ENCODE peak calls at places on chromosome 12, in ten cellular contexts. One of them, this sample, is unnamed. For H3K36me3, the result is how much of the 10 kb centered on the place peaks cover.

GRCh38 chr12:99959549-99960170 is 25.1 kb downstream of the ANKS1B start:
- DNase-seq in heart left ventricle: no peak
- DNase-seq in left ventricle myocardium inferior: no peak
- DNase-seq in uterus: no peak
- DNase-seq in GM06990: no peak
- DNase-seq in esophagus squamous epithelium: no peak
- DNase-seq in HCT116: no peak
- DNase-seq in pancreas: no peak
- DNase-seq in PC-3: peak
- DNase-seq in fibroblast of lung: peak
- DNase-seq in this sample: no peak

GRCh38 chr12:99436584-99436983 is 211.0 kb upstream of the GARIN6 start:
- DNase-seq in heart left ventricle: no peak
- DNase-seq in left ventricle myocardium inferior: no peak
- DNase-seq in uterus: no peak
- DNase-seq in GM06990: peak
- DNase-seq in esophagus squamous epithelium: no peak
- DNase-seq in HCT116: no peak
- DNase-seq in pancreas: no peak
- DNase-seq in PC-3: no peak
- DNase-seq in fibroblast of lung: no peak
- DNase-seq in this sample: no peak

GRCh38 chr12:575948-576612 is 87.2 kb downstream of the NINJ2 start:
- DNase-seq in heart left ventricle: peak
- DNase-seq in left ventricle myocardium inferior: peak
- DNase-seq in uterus: peak
- DNase-seq in GM06990: peak
- DNase-seq in esophagus squamous epithelium: no peak
- DNase-seq in HCT116: peak
- DNase-seq in pancreas: peak
- DNase-seq in PC-3: peak
- DNase-seq in fibroblast of lung: peak
- DNase-seq in this sample: peak

GRCh38 chr12:89230376-89231101 is 121.8 kb downstream of the DUSP6 start:
- DNase-seq in heart left ventricle: no peak
- DNase-seq in left ventricle myocardium inferior: no peak
- DNase-seq in uterus: no peak
- DNase-seq in GM06990: no peak
- DNase-seq in esophagus squamous epithelium: no peak
- DNase-seq in HCT116: no peak
- DNase-seq in pancreas: no peak
- DNase-seq in PC-3: no peak
- DNase-seq in fibroblast of lung: no peak
- DNase-seq in this sample: no peak

GRCh38 chr12:40511341-40511740 is 180.9 kb upstream of the CNTN1 start:
- DNase-seq in heart left ventricle: no peak
- DNase-seq in left ventricle myocardium inferior: no peak
- DNase-seq in uterus: no peak
- DNase-seq in GM06990: no peak
- DNase-seq in esophagus squamous epithelium: no peak
- DNase-seq in HCT116: no peak
- DNase-seq in pancreas: no peak
- DNase-seq in PC-3: no peak
- DNase-seq in fibroblast of lung: no peak
- DNase-seq in this sample: no peak

GRCh38 chr12:31023271-31023724 is 50.4 kb upstream of the DDX11 start:
- DNase-seq in heart left ventricle: no peak
- DNase-seq in left ventricle myocardium inferior: no peak
- DNase-seq in uterus: no peak
- DNase-seq in GM06990: no peak
- DNase-seq in esophagus squamous epithelium: no peak
- DNase-seq in HCT116: no peak
- DNase-seq in pancreas: no peak
- DNase-seq in PC-3: no peak
- DNase-seq in fibroblast of lung: no peak
- DNase-seq in this sample: no peak

GRCh38 chr12:49057888-49058287 is 2.7 kb downstream of the KMT2D start:
- DNase-seq in heart left ventricle: peak
- DNase-seq in left ventricle myocardium inferior: no peak
- DNase-seq in uterus: no peak
- DNase-seq in GM06990: no peak
- DNase-seq in esophagus squamous epithelium: no peak
- DNase-seq in HCT116: no peak
- DNase-seq in pancreas: peak
- DNase-seq in PC-3: no peak
- DNase-seq in fibroblast of lung: no peak
- DNase-seq in this sample: no peak

GRCh38 chr12:71392521-71393145 is 47.0 kb upstream of the LGR5 start:
- DNase-seq in heart left ventricle: no peak
- DNase-seq in left ventricle myocardium inferior: no peak
- DNase-seq in uterus: no peak
- DNase-seq in GM06990: no peak
- DNase-seq in esophagus squamous epithelium: no peak
- DNase-seq in HCT116: peak
- DNase-seq in pancreas: no peak
- DNase-seq in PC-3: peak
- DNase-seq in fibroblast of lung: peak
- DNase-seq in this sample: peak

GRCh38 chr12:117045998-117046374 is 53.2 kb downstream of the TESC start:
- DNase-seq in heart left ventricle: no peak
- DNase-seq in left ventricle myocardium inferior: no peak
- DNase-seq in uterus: no peak
- DNase-seq in GM06990: no peak
- DNase-seq in esophagus squamous epithelium: no peak
- DNase-seq in HCT116: no peak
- DNase-seq in pancreas: no peak
- DNase-seq in PC-3: no peak
- DNase-seq in fibroblast of lung: no peak
- DNase-seq in this sample: peak

GRCh38 chr12:46556105-46556559 is 183.6 kb upstream of the SLC38A2 start:
- DNase-seq in heart left ventricle: no peak
- DNase-seq in left ventricle myocardium inferior: no peak
- DNase-seq in uterus: no peak
- DNase-seq in GM06990: no peak
- DNase-seq in esophagus squamous epithelium: no peak
- DNase-seq in HCT116: peak
- DNase-seq in pancreas: no peak
- DNase-seq in PC-3: peak
- DNase-seq in fibroblast of lung: peak
- DNase-seq in this sample: no peak

GRCh38 chr12:10634427-10634826 is 21.0 kb upstream of the MAGOHB start:
- DNase-seq in heart left ventricle: no peak
- DNase-seq in left ventricle myocardium inferior: no peak
- DNase-seq in uterus: no peak
- DNase-seq in GM06990: no peak
- DNase-seq in esophagus squamous epithelium: no peak
- DNase-seq in HCT116: no peak
- DNase-seq in pancreas: no peak
- DNase-seq in PC-3: peak
- DNase-seq in fibroblast of lung: peak
- DNase-seq in this sample: no peak

GRCh38 chr12:54421175-54421872 is 2.3 kb upstream of the ITGA5 start:
- DNase-seq in heart left ventricle: no peak
- DNase-seq in left ventricle myocardium inferior: peak
- DNase-seq in uterus: peak
- DNase-seq in GM06990: no peak
- DNase-seq in esophagus squamous epithelium: no peak
- DNase-seq in HCT116: no peak
- DNase-seq in pancreas: no peak
- DNase-seq in PC-3: no peak
- DNase-seq in fibroblast of lung: peak
- DNase-seq in this sample: peak

GRCh38 chr12:56374726-56375597 is 12.3 kb upstream of the APOF start:
- DNase-seq in heart left ventricle: no peak
- DNase-seq in left ventricle myocardium inferior: no peak
- DNase-seq in uterus: no peak
- DNase-seq in GM06990: peak
- DNase-seq in esophagus squamous epithelium: no peak
- DNase-seq in HCT116: no peak
- DNase-seq in pancreas: no peak
- DNase-seq in PC-3: peak
- DNase-seq in fibroblast of lung: no peak
- DNase-seq in this sample: no peak

GRCh38 chr12:53201170-53201541 is 5.9 kb downstream of the ITGB7 start:
- DNase-seq in heart left ventricle: no peak
- DNase-seq in left ventricle myocardium inferior: no peak
- DNase-seq in uterus: no peak
- DNase-seq in GM06990: no peak
- DNase-seq in esophagus squamous epithelium: no peak
- DNase-seq in HCT116: no peak
- DNase-seq in pancreas: no peak
- DNase-seq in PC-3: no peak
- DNase-seq in fibroblast of lung: peak
- DNase-seq in this sample: no peak

GRCh38 chr12:120368789-120369475 is at the start of gene MSI1:
- DNase-seq in heart left ventricle: no peak
- DNase-seq in left ventricle myocardium inferior: no peak
- DNase-seq in uterus: no peak
- DNase-seq in GM06990: no peak
- DNase-seq in esophagus squamous epithelium: no peak
- DNase-seq in HCT116: no peak
- DNase-seq in pancreas: peak
- DNase-seq in PC-3: no peak
- DNase-seq in fibroblast of lung: no peak
- DNase-seq in this sample: peak

GRCh38 chr12:57718641-57719528 is 19.7 kb downstream of the AGAP2 start:
- DNase-seq in heart left ventricle: no peak
- DNase-seq in left ventricle myocardium inferior: no peak
- DNase-seq in uterus: no peak
- DNase-seq in GM06990: no peak
- DNase-seq in esophagus squamous epithelium: no peak
- DNase-seq in HCT116: no peak
- DNase-seq in pancreas: no peak
- DNase-seq in PC-3: no peak
- DNase-seq in fibroblast of lung: no peak
- DNase-seq in this sample: peak
- H3K36me3 ChIP-seq in heart left ventricle: half or more
- H3K36me3 ChIP-seq in left ventricle myocardium inferior: half or more
- H3K36me3 ChIP-seq in uterus: under half
- H3K36me3 ChIP-seq in GM06990: under half
- H3K36me3 ChIP-seq in esophagus squamous epithelium: under half
- H3K36me3 ChIP-seq in HCT116: under half
- H3K36me3 ChIP-seq in pancreas: under half
- H3K36me3 ChIP-seq in PC-3: under half
- H3K36me3 ChIP-seq in fibroblast of lung: under half
- H3K36me3 ChIP-seq in this sample: under half

DNA sequence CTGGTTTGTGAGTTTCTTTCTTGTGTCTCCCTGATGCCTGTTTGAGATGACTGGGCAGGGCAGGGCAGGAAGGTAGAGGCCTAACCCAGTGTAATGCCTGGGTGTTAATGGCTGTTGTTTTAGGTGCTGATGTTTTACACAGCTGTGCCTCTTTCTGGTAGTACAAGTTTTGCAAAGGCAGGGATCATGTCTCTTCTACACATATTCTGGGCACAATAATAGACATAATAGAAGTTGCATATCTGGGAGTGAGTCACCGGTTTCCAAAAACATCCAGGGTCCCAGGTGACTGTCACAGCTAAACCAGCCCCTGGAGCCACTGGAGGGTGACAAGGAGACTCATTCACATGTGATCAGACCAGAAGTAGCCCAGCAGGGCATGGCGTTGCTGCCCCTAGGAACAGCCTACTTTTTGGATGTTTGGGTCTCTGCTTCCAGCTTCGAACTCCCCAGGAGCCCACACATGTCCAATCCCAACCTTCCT is 18.1 kb downstream of the TPCN1 start:
- DNase-seq in heart left ventricle: no peak
- DNase-seq in left ventricle myocardium inferior: no peak
- DNase-seq in uterus: no peak
- DNase-seq in GM06990: no peak
- DNase-seq in esophagus squamous epithelium: no peak
- DNase-seq in HCT116: no peak
- DNase-seq in pancreas: no peak
- DNase-seq in PC-3: peak
- DNase-seq in fibroblast of lung: no peak
- DNase-seq in this sample: no peak
- H3K36me3 ChIP-seq in heart left ventricle: under half
- H3K36me3 ChIP-seq in left ventricle myocardium inferior: under half
- H3K36me3 ChIP-seq in uterus: under half
- H3K36me3 ChIP-seq in GM06990: under half
- H3K36me3 ChIP-seq in esophagus squamous epithelium: under half
- H3K36me3 ChIP-seq in HCT116: under half
- H3K36me3 ChIP-seq in pancreas: under half
- H3K36me3 ChIP-seq in PC-3: under half
- H3K36me3 ChIP-seq in fibroblast of lung: under half
- H3K36me3 ChIP-seq in this sample: under half

GRCh38 chr12:47794679-47795078 is 21.6 kb downstream of the SLC48A1 start:
- DNase-seq in heart left ventricle: no peak
- DNase-seq in left ventricle myocardium inferior: no peak
- DNase-seq in uterus: no peak
- DNase-seq in GM06990: no peak
- DNase-seq in esophagus squamous epithelium: no peak
- DNase-seq in HCT116: no peak
- DNase-seq in pancreas: no peak
- DNase-seq in PC-3: no peak
- DNase-seq in fibroblast of lung: no peak
- DNase-seq in this sample: no peak
- H3K36me3 ChIP-seq in heart left ventricle: half or more
- H3K36me3 ChIP-seq in left ventricle myocardium inferior: half or more
- H3K36me3 ChIP-seq in uterus: under half
- H3K36me3 ChIP-seq in GM06990: under half
- H3K36me3 ChIP-seq in esophagus squamous epithelium: under half
- H3K36me3 ChIP-seq in HCT116: under half
- H3K36me3 ChIP-seq in pancreas: under half
- H3K36me3 ChIP-seq in PC-3: under half
- H3K36me3 ChIP-seq in fibroblast of lung: half or more
- H3K36me3 ChIP-seq in this sample: under half

GRCh38 chr12:110304061-110304551 is 23.1 kb downstream of the ATP2A2 start:
- DNase-seq in heart left ventricle: no peak
- DNase-seq in left ventricle myocardium inferior: no peak
- DNase-seq in uterus: no peak
- DNase-seq in GM06990: no peak
- DNase-seq in esophagus squamous epithelium: no peak
- DNase-seq in HCT116: no peak
- DNase-seq in pancreas: no peak
- DNase-seq in PC-3: peak
- DNase-seq in fibroblast of lung: peak
- DNase-seq in this sample: no peak

DNA sequence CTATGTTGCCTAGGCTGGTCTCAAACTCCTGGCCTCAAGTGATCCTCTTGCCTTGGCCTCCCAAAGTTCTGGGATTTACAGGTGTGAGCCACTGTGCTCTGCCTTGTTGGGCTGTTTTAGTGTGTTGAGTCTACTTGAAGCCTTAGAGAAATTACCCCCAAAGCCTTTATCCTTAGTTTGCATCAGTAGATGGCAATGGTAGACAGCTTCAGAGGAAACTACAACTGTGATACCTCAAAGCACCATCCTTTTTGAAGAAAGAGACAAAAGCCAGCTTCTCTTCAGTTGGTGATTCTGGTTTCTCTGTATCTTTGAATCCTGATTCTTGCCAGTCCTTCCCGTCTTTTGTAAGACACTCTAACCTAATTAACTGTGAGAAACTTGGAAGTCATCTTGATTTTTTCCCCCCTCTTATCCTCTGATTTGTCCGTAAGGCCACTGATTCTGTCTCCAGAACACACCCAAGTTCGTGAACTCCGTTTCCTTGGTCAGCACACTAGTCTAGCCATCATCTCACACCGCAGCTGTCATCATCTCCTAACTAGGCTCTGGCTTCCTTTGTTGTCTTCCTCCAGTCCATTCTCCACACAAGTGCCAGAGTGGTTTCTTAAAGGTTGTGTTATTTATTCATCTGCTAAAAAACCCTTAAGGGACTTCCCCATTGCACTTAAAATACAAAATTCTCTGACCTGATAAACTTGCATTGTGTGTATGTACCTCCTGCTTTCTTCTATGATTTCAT is 20.2 kb downstream of the ATP2A2 start:
- DNase-seq in heart left ventricle: no peak
- DNase-seq in left ventricle myocardium inferior: no peak
- DNase-seq in uterus: no peak
- DNase-seq in GM06990: no peak
- DNase-seq in esophagus squamous epithelium: no peak
- DNase-seq in HCT116: no peak
- DNase-seq in pancreas: no peak
- DNase-seq in PC-3: no peak
- DNase-seq in fibroblast of lung: no peak
- DNase-seq in this sample: no peak
- H3K36me3 ChIP-seq in heart left ventricle: half or more
- H3K36me3 ChIP-seq in left ventricle myocardium inferior: half or more
- H3K36me3 ChIP-seq in uterus: under half
- H3K36me3 ChIP-seq in GM06990: under half
- H3K36me3 ChIP-seq in esophagus squamous epithelium: under half
- H3K36me3 ChIP-seq in HCT116: under half
- H3K36me3 ChIP-seq in pancreas: under half
- H3K36me3 ChIP-seq in PC-3: half or more
- H3K36me3 ChIP-seq in fibroblast of lung: under half
- H3K36me3 ChIP-seq in this sample: under half

This sample was measured in H7.